ENCODE peak calls at places on chromosomes 3 and 15, in five cellular contexts. Y, P, E, B and I are unnamed samples. For H3K9me3, the result is how much of the 10 kb centered on the place peaks cover.

GRCh38 chr3:14431928-14432834 is 29.8 kb downstream of the SLC6A6 start:
- DNase-seq in Y (no peak), B (peak), E (peak), P (peak), I (peak)

GRCh38 chr15:45105586-45105985 is 8.4 kb downstream of the DUOX2 start:
- DNase-seq in P (no peak), B (no peak), Y (no peak), E (no peak), I (no peak)

GRCh38 chr15:64004582-64004981 is 41.7 kb downstream of the DAPK2 start:
- DNase-seq in B (no peak), E (peak), Y (no peak), P (no peak), I (peak)

GRCh38 chr15:71773206-71773859 is 37.0 kb upstream of the NR2E3 start:
- DNase-seq in E (no peak), P (no peak), Y (no peak), B (no peak), I (no peak)

GRCh38 chr3:28994161-28994905 is 286.5 kb upstream of the RBMS3 start:
- DNase-seq in P (no peak), B (no peak), Y (no peak), E (no peak), I (no peak)

GRCh38 chr3:135107043-135107442 is 312.0 kb downstream of the EPHB1 start:
- DNase-seq in B (no peak), P (no peak), Y (no peak), E (no peak), I (no peak)

GRCh38 chr15:100438570-100438969 is 90.2 kb downstream of the CERS3 start:
- DNase-seq in E (peak), Y (peak), B (peak), P (no peak), I (peak)

GRCh38 chr3:152205097-152205593 is 63.6 kb upstream of the MBNL1 start:
- DNase-seq in Y (no peak), P (no peak), E (no peak), B (no peak), I (no peak)

GRCh38 chr15:72778796-72779195 is 4.8 kb downstream of the ADPGK start:
- DNase-seq in E (peak), Y (no peak), B (no peak), P (no peak), I (no peak)

GRCh38 chr3:131110087-131110486 is 83.4 kb downstream of the NEK11 start:
- DNase-seq in P (no peak), Y (no peak), B (no peak), E (peak), I (no peak)

GRCh38 chr3:113557374-113557773 is 25.0 kb downstream of the SIDT1 start:
- DNase-seq in E (peak), B (no peak), P (no peak), Y (no peak), I (no peak)

GRCh38 chr15:70923311-70924080 is 30.9 kb downstream of the LRRC49 start:
- DNase-seq in P (no peak), B (no peak), E (no peak), Y (no peak), I (no peak)

GRCh38 chr3:102124301-102125158 is 275.2 kb downstream of the NFKBIZ start:
- DNase-seq in Y (no peak), E (peak), P (no peak), B (no peak), I (no peak)

GRCh38 chr3:170603770-170604510 is 18.1 kb upstream of the SLC7A14 start:
- DNase-seq in P (no peak), B (no peak), Y (no peak), E (no peak), I (no peak)

GRCh38 chr3:81395739-81396138 is 365.7 kb downstream of the GBE1 start:
- DNase-seq in E (no peak), B (no peak), Y (no peak), P (no peak), I (no peak)

GRCh38 chr3:88057650-88058321 is 1.0 kb downstream of the CGGBP1 start:
- DNase-seq in P (no peak), B (no peak), Y (no peak), E (peak), I (no peak)

GRCh38 chr3:45528429-45528828 is 66.1 kb upstream of the LIMD1 start:
- DNase-seq in E (peak), Y (no peak), P (no peak), B (no peak), I (no peak)

GRCh38 chr15:61660579-61660978 is 399.7 kb downstream of the VPS13C start:
- DNase-seq in Y (no peak), B (no peak), E (peak), P (no peak), I (peak)

GRCh38 chr3:151100076-151100475 is 14.6 kb downstream of the MED12L start:
- DNase-seq in B (no peak), E (no peak), Y (no peak), P (no peak), I (no peak)

GRCh38 chr15:98551936-98552562 is 96.3 kb upstream of the IGF1R start:
- DNase-seq in B (no peak), P (no peak), E (no peak), Y (no peak), I (no peak)

GRCh38 chr3:64216706-64217105 is 8.6 kb downstream of the PRICKLE2 start:
- DNase-seq in Y (no peak), E (peak), P (no peak), B (no peak), I (no peak)

GRCh38 chr3:123870033-123870432 is 14.1 kb downstream of the MYLK start:
- DNase-seq in B (no peak), P (no peak), Y (no peak), E (peak), I (no peak)

GRCh38 chr3:88984266-88984665 is 123.2 kb upstream of the EPHA3 start:
- DNase-seq in E (peak), Y (no peak), B (no peak), P (no peak), I (no peak)

GRCh38 chr15:84979651-84980050 is 2.0 kb upstream of the PDE8A start:
- DNase-seq in B (no peak), Y (peak), P (no peak), E (no peak), I (no peak)

GRCh38 chr3:194617058-194617671 is 16.1 kb downstream of the TMEM44 start:
- DNase-seq in P (no peak), E (no peak), Y (no peak), B (no peak), I (no peak)

GRCh38 chr3:106589306-106589942 is 720.6 kb upstream of the CBLB start:
- DNase-seq in Y (no peak), B (no peak), E (peak), P (no peak), I (no peak)

GRCh38 chr3:163924600-163924999 is 1153.7 kb downstream of the SI start:
- DNase-seq in P (no peak), Y (no peak), B (no peak), E (no peak), I (no peak)

GRCh38 chr3:18556503-18556902 is 131.4 kb upstream of the SATB1 start:
- DNase-seq in E (peak), B (peak), Y (no peak), P (peak), I (no peak)

GRCh38 chr3:139526146-139526545 is 13.4 kb downstream of the RBP1 start:
- DNase-seq in P (no peak), E (no peak), Y (no peak), B (no peak), I (no peak)
- H3K9me3 ChIP-seq in P (under half), E (under half), Y (under half), B (under half), I (under half)

GRCh38 chr15:25070357-25070963 is 115.7 kb downstream of the SNRPN start:
- DNase-seq in P (no peak), Y (no peak), B (no peak), E (no peak), I (no peak)
- H3K9me3 ChIP-seq in P (half or more), Y (half or more), B (half or more), E (half or more), I (under half)

GRCh38 chr3:39299279-39299678 is 19.4 kb upstream of the CX3CR1 start:
- DNase-seq in B (no peak), E (no peak), P (no peak), Y (no peak), I (no peak)

GRCh38 chr3:39296197-39297077 is 16.6 kb upstream of the CX3CR1 start:
- DNase-seq in E (no peak), Y (no peak), B (no peak), P (no peak), I (no peak)

GRCh38 chr3:39302178-39302577 is 22.3 kb upstream of the CX3CR1 start:
- DNase-seq in B (no peak), E (no peak), Y (no peak), P (no peak), I (no peak)
- H3K9me3 ChIP-seq in B (under half), E (under half), Y (under half), P (under half), I (under half)

DNA sequence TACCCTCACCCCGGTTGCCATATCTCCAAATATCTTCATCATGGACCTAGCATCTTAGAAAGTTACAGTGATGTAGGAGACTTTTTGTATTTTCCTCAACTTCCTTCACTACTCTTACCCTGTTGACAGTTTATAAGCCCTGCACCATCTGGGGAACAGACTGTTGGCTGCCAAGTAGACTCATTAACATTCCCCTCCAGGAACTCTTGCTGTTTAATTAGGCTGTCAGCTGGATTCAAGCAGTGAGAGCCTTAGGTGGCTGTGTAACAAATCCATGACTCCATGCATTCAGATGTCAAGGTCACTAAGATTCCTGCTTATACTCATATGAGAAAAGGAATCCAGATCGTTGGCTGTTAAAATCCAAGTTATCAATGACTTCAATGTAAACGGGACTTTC is 198.3 kb downstream of the NAALADL2 start:
- DNase-seq in Y (no peak), P (no peak), E (no peak), B (no peak), I (no peak)
- H3K9me3 ChIP-seq in Y (under half), P (under half), E (under half), B (under half), I (under half)